ENCODE peak calls at places on chromosomes 5 and 9, in ten cellular contexts. One of them, this sample, is unnamed.

GRCh38 chr5:135055385-135055784 is 21.4 kb upstream of the PITX1 start:
- DNase-seq in cardiac fibroblast: no peak
- DNase-seq in WERI-Rb-1: no peak
- DNase-seq in AG04450: no peak
- DNase-seq in H7: no peak
- DNase-seq in HCT116: no peak
- DNase-seq in GM12865: no peak
- DNase-seq in ovary: no peak
- DNase-seq in fibroblast of lung: no peak
- DNase-seq in mucosa of descending colon: no peak
- DNase-seq in this sample: no peak

GRCh38 chr9:29150606-29151005 is 1577.3 kb upstream of the C9orf72 start:
- DNase-seq in cardiac fibroblast: peak
- DNase-seq in WERI-Rb-1: no peak
- DNase-seq in AG04450: no peak
- DNase-seq in H7: no peak
- DNase-seq in HCT116: no peak
- DNase-seq in GM12865: no peak
- DNase-seq in ovary: no peak
- DNase-seq in fibroblast of lung: peak
- DNase-seq in mucosa of descending colon: no peak
- DNase-seq in this sample: no peak

GRCh38 chr9:38390442-38390841 is 2.1 kb upstream of the ALDH1B1 start:
- DNase-seq in cardiac fibroblast: no peak
- DNase-seq in WERI-Rb-1: no peak
- DNase-seq in AG04450: no peak
- DNase-seq in H7: no peak
- DNase-seq in HCT116: no peak
- DNase-seq in GM12865: no peak
- DNase-seq in ovary: no peak
- DNase-seq in fibroblast of lung: no peak
- DNase-seq in mucosa of descending colon: no peak
- DNase-seq in this sample: no peak

GRCh38 chr9:81266674-81267073 is 422.7 kb downstream of the TLE1 start:
- DNase-seq in cardiac fibroblast: peak
- DNase-seq in WERI-Rb-1: no peak
- DNase-seq in AG04450: no peak
- DNase-seq in H7: no peak
- DNase-seq in HCT116: peak
- DNase-seq in GM12865: no peak
- DNase-seq in ovary: no peak
- DNase-seq in fibroblast of lung: peak
- DNase-seq in mucosa of descending colon: no peak
- DNase-seq in this sample: no peak

GRCh38 chr9:130024597-130024994 is 18.4 kb downstream of the FNBP1 start:
- DNase-seq in cardiac fibroblast: peak
- DNase-seq in WERI-Rb-1: no peak
- DNase-seq in AG04450: no peak
- DNase-seq in H7: no peak
- DNase-seq in HCT116: no peak
- DNase-seq in GM12865: peak
- DNase-seq in ovary: no peak
- DNase-seq in fibroblast of lung: peak
- DNase-seq in mucosa of descending colon: no peak
- DNase-seq in this sample: no peak

GRCh38 chr9:110738982-110739381 is 70.4 kb downstream of the MUSK start:
- DNase-seq in cardiac fibroblast: no peak
- DNase-seq in WERI-Rb-1: no peak
- DNase-seq in AG04450: no peak
- DNase-seq in H7: no peak
- DNase-seq in HCT116: no peak
- DNase-seq in GM12865: no peak
- DNase-seq in ovary: no peak
- DNase-seq in fibroblast of lung: peak
- DNase-seq in mucosa of descending colon: no peak
- DNase-seq in this sample: no peak

GRCh38 chr9:32672478-32672877 is 37.0 kb upstream of the TAF1L start:
- DNase-seq in cardiac fibroblast: peak
- DNase-seq in WERI-Rb-1: no peak
- DNase-seq in AG04450: peak
- DNase-seq in H7: no peak
- DNase-seq in HCT116: no peak
- DNase-seq in GM12865: no peak
- DNase-seq in ovary: no peak
- DNase-seq in fibroblast of lung: peak
- DNase-seq in mucosa of descending colon: no peak
- DNase-seq in this sample: peak

GRCh38 chr5:169667896-169668674 is 31.0 kb downstream of the DOCK2 start:
- DNase-seq in cardiac fibroblast: peak
- DNase-seq in WERI-Rb-1: no peak
- DNase-seq in AG04450: no peak
- DNase-seq in H7: no peak
- DNase-seq in HCT116: no peak
- DNase-seq in GM12865: no peak
- DNase-seq in ovary: no peak
- DNase-seq in fibroblast of lung: peak
- DNase-seq in mucosa of descending colon: no peak
- DNase-seq in this sample: peak

GRCh38 chr5:132832612-132833011 is 2.2 kb upstream of the SHROOM1 start:
- DNase-seq in cardiac fibroblast: no peak
- DNase-seq in WERI-Rb-1: no peak
- DNase-seq in AG04450: no peak
- DNase-seq in H7: no peak
- DNase-seq in HCT116: no peak
- DNase-seq in GM12865: no peak
- DNase-seq in ovary: no peak
- DNase-seq in fibroblast of lung: no peak
- DNase-seq in mucosa of descending colon: no peak
- DNase-seq in this sample: no peak

GRCh38 chr5:132831095-132831860 is 831 bp upstream of the SHROOM1 start:
- DNase-seq in cardiac fibroblast: no peak
- DNase-seq in WERI-Rb-1: no peak
- DNase-seq in AG04450: no peak
- DNase-seq in H7: peak
- DNase-seq in HCT116: no peak
- DNase-seq in GM12865: no peak
- DNase-seq in ovary: no peak
- DNase-seq in fibroblast of lung: no peak
- DNase-seq in mucosa of descending colon: peak
- DNase-seq in this sample: no peak

GRCh38 chr5:132829742-132830435 is 558 bp downstream of the SHROOM1 start:
- DNase-seq in cardiac fibroblast: peak
- DNase-seq in WERI-Rb-1: peak
- DNase-seq in AG04450: no peak
- DNase-seq in H7: peak
- DNase-seq in HCT116: peak
- DNase-seq in GM12865: peak
- DNase-seq in ovary: peak
- DNase-seq in fibroblast of lung: peak
- DNase-seq in mucosa of descending colon: peak
- DNase-seq in this sample: peak

GRCh38 chr5:132828846-132829494 is 1.5 kb downstream of the SHROOM1 start:
- DNase-seq in cardiac fibroblast: no peak
- DNase-seq in WERI-Rb-1: no peak
- DNase-seq in AG04450: no peak
- DNase-seq in H7: no peak
- DNase-seq in HCT116: no peak
- DNase-seq in GM12865: no peak
- DNase-seq in ovary: peak
- DNase-seq in fibroblast of lung: no peak
- DNase-seq in mucosa of descending colon: no peak
- DNase-seq in this sample: no peak

GRCh38 chr5:132830436-132831094 is at the start of gene SHROOM1:
- DNase-seq in cardiac fibroblast: peak
- DNase-seq in WERI-Rb-1: peak
- DNase-seq in AG04450: no peak
- DNase-seq in H7: peak
- DNase-seq in HCT116: peak
- DNase-seq in GM12865: peak
- DNase-seq in ovary: peak
- DNase-seq in fibroblast of lung: peak
- DNase-seq in mucosa of descending colon: peak
- DNase-seq in this sample: peak
- H3K4me3 ChIP-seq in cardiac fibroblast: peak
- H3K4me3 ChIP-seq in WERI-Rb-1: peak
- H3K4me3 ChIP-seq in AG04450: peak
- H3K4me3 ChIP-seq in H7: peak
- H3K4me3 ChIP-seq in HCT116: peak
- H3K4me3 ChIP-seq in GM12865: peak
- H3K4me3 ChIP-seq in ovary: peak
- H3K4me3 ChIP-seq in fibroblast of lung: peak
- H3K4me3 ChIP-seq in mucosa of descending colon: peak
- H3K4me3 ChIP-seq in this sample: peak

GRCh38 chr5:141261238-141261546 is 16.0 kb downstream of the PCDHB15 start:
- DNase-seq in cardiac fibroblast: no peak
- DNase-seq in WERI-Rb-1: no peak
- DNase-seq in AG04450: no peak
- DNase-seq in H7: no peak
- DNase-seq in HCT116: no peak
- DNase-seq in GM12865: no peak
- DNase-seq in ovary: no peak
- DNase-seq in fibroblast of lung: no peak
- DNase-seq in mucosa of descending colon: no peak
- DNase-seq in this sample: no peak
- H3K4me3 ChIP-seq in cardiac fibroblast: no peak
- H3K4me3 ChIP-seq in WERI-Rb-1: no peak
- H3K4me3 ChIP-seq in AG04450: no peak
- H3K4me3 ChIP-seq in H7: no peak
- H3K4me3 ChIP-seq in HCT116: no peak
- H3K4me3 ChIP-seq in GM12865: no peak
- H3K4me3 ChIP-seq in ovary: no peak
- H3K4me3 ChIP-seq in fibroblast of lung: no peak
- H3K4me3 ChIP-seq in mucosa of descending colon: no peak
- H3K4me3 ChIP-seq in this sample: no peak

GRCh38 chr9:131149678-131150033 is 24.3 kb downstream of the NUP214 start:
- DNase-seq in cardiac fibroblast: no peak
- DNase-seq in WERI-Rb-1: no peak
- DNase-seq in AG04450: no peak
- DNase-seq in H7: no peak
- DNase-seq in HCT116: no peak
- DNase-seq in GM12865: no peak
- DNase-seq in ovary: no peak
- DNase-seq in fibroblast of lung: no peak
- DNase-seq in mucosa of descending colon: no peak
- DNase-seq in this sample: no peak
- H3K4me3 ChIP-seq in cardiac fibroblast: no peak
- H3K4me3 ChIP-seq in WERI-Rb-1: no peak
- H3K4me3 ChIP-seq in AG04450: no peak
- H3K4me3 ChIP-seq in H7: no peak
- H3K4me3 ChIP-seq in HCT116: no peak
- H3K4me3 ChIP-seq in GM12865: no peak
- H3K4me3 ChIP-seq in ovary: no peak
- H3K4me3 ChIP-seq in fibroblast of lung: no peak
- H3K4me3 ChIP-seq in mucosa of descending colon: no peak
- H3K4me3 ChIP-seq in this sample: no peak

DNA sequence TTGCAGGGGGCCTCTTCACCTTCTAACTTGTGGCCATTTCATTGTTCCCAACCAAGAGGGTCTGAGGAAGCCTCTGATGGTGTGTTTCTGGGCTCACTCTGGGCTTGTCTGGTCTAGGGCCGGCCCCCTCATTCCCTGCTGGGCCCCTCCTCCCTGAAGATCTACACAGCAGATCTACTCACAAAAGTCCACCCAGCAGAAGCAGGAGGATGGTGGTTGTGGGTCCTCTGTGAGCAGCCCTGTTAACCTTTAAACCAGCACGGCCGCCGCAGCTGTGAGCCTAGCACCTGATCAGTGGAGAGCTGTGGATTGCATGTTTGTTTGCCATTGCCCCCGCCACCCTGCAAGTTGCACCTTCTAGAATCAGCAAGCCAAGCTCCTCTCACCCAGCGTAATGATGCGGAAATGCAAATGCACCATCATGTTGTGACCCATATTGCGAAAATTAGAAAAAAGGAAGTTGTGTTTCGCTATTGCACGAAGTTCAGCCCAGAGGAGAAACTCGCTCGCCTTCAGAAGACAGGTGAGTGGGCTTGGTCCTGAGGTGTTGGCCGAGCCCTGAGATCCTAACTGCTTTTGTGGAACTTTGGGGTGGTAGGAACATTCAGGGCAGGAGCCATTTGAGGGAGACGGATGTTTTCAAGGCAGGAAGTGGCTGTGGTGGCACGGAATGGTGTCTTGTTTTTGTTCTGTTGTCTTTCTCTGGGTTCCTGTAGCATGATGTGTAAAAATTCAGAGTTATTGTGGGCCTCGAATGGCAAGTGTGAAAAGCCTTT is 16.7 kb downstream of the FGD3 start:
- DNase-seq in cardiac fibroblast: no peak
- DNase-seq in WERI-Rb-1: no peak
- DNase-seq in AG04450: no peak
- DNase-seq in H7: no peak
- DNase-seq in HCT116: no peak
- DNase-seq in GM12865: peak
- DNase-seq in ovary: no peak
- DNase-seq in fibroblast of lung: no peak
- DNase-seq in mucosa of descending colon: peak
- DNase-seq in this sample: no peak
- H3K4me3 ChIP-seq in cardiac fibroblast: no peak
- H3K4me3 ChIP-seq in WERI-Rb-1: no peak
- H3K4me3 ChIP-seq in AG04450: no peak
- H3K4me3 ChIP-seq in H7: no peak
- H3K4me3 ChIP-seq in HCT116: no peak
- H3K4me3 ChIP-seq in GM12865: peak
- H3K4me3 ChIP-seq in ovary: no peak
- H3K4me3 ChIP-seq in fibroblast of lung: no peak
- H3K4me3 ChIP-seq in mucosa of descending colon: peak
- H3K4me3 ChIP-seq in this sample: no peak

This sample was measured in SJSA1.